ENCODE peak calls at places on chromosomes 7 and 10, in seven cellular contexts. T is WTC11, W is esophagus muscularis mucosa, X is GM20000, J is coronary artery, V is RWPE1, N is IMR-90. M is an unnamed sample.

GRCh38 chr10:114174462-114175190 is 623 bp upstream of the CCDC186 start:
- DNase-seq in T (no peak), W (peak), X (peak), J (no peak), V (peak), N (peak), M (no peak)

GRCh38 chr10:125559210-125559609 is 123.8 kb downstream of the TEX36 start:
- DNase-seq in T (no peak), W (no peak), X (no peak), J (no peak), V (no peak), N (no peak), M (no peak)

GRCh38 chr7:140403878-140404564 is at the start of gene RAB19:
- DNase-seq in T (peak), W (no peak), X (peak), J (no peak), V (peak), N (no peak), M (peak)

GRCh38 chr7:109763611-109764010 is 1193.9 kb downstream of the DNAJB9 start:
- DNase-seq in T (no peak), W (no peak), X (no peak), J (no peak), V (no peak), N (no peak), M (no peak)

GRCh38 chr10:24873281-24873683 is 79.1 kb downstream of the PRTFDC1 start:
- DNase-seq in T (no peak), W (no peak), X (no peak), J (no peak), V (peak), N (peak), M (no peak)

GRCh38 chr7:29289156-29290021 is 94.8 kb downstream of the CHN2 start:
- DNase-seq in T (no peak), W (no peak), X (peak), J (no peak), V (no peak), N (no peak), M (no peak)

GRCh38 chr10:131017566-131018285 is 293.8 kb downstream of the TCERG1L start:
- DNase-seq in T (no peak), W (no peak), X (no peak), J (no peak), V (no peak), N (no peak), M (no peak)

GRCh38 chr10:133056651-133057178 is 31.0 kb upstream of the ADGRA1 start:
- DNase-seq in T (no peak), W (no peak), X (no peak), J (no peak), V (no peak), N (no peak), M (no peak)

GRCh38 chr7:30613366-30614325 is 19.0 kb downstream of the GARS1 start:
- DNase-seq in T (no peak), W (no peak), X (no peak), J (no peak), V (no peak), N (no peak), M (no peak)

GRCh38 chr10:91162495-91163268 is 57.8 kb upstream of the PCGF5 start:
- DNase-seq in T (peak), W (no peak), X (peak), J (peak), V (peak), N (peak), M (peak)

GRCh38 chr7:52956379-52956915 is 79.0 kb upstream of the POM121L12 start:
- DNase-seq in T (no peak), W (no peak), X (no peak), J (no peak), V (no peak), N (no peak), M (no peak)

GRCh38 chr10:3924344-3924743 is 139.3 kb upstream of the KLF6 start:
- DNase-seq in T (no peak), W (no peak), X (no peak), J (no peak), V (peak), N (peak), M (no peak)

GRCh38 chr7:29921404-29922010 is 68.1 kb downstream of the SCRN1 start:
- DNase-seq in T (peak), W (peak), X (peak), J (no peak), V (peak), N (peak), M (peak)

GRCh38 chr10:29917311-29917710 is 142.1 kb downstream of the JCAD start:
- DNase-seq in T (no peak), W (no peak), X (no peak), J (no peak), V (no peak), N (no peak), M (no peak)

GRCh38 chr10:124453965-124454610 is 4.3 kb upstream of the NKX1-2 start:
- DNase-seq in T (no peak), W (no peak), X (no peak), J (no peak), V (no peak), N (no peak), M (no peak)

GRCh38 chr7:107948645-107949442 is 54.1 kb downstream of the LAMB1 start:
- DNase-seq in T (no peak), W (peak), X (no peak), J (no peak), V (peak), N (peak), M (no peak)

GRCh38 chr10:108443636-108444035 is 1279.1 kb upstream of the SORCS1 start:
- DNase-seq in T (no peak), W (peak), X (no peak), J (no peak), V (no peak), N (no peak), M (no peak)

GRCh38 chr10:108434818-108435217 is 1270.3 kb upstream of the SORCS1 start:
- DNase-seq in T (no peak), W (no peak), X (no peak), J (no peak), V (no peak), N (no peak), M (no peak)

DNA sequence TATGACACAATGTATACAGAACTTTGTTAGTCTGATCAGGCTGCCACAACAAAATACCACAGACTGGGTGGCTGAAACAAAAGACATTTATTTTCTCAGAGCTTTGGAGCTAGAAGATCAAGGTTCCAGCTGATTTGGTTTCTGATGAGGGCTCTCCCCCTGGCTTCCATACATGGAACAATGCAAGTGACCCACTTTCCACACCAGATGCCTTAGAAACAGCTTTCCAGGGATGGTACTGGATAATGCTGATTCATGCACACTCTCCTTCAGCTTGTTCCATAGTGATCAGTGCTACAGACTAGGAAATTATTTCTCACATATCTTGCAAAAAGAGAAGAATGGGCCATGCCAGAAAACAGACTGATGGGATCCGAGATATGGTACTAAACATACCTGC is 1274.9 kb upstream of the SORCS1 start:
- DNase-seq in T (no peak), W (no peak), X (no peak), J (no peak), V (no peak), N (no peak), M (no peak)
- TF ChIP-seq CTCF in T (no peak), W (no peak), X (no peak), J (no peak), V (no peak), N (no peak), M (no peak)

GRCh38 chr7:2520131-2520807 is 695 bp downstream of the LFNG start:
- DNase-seq in T (no peak), W (no peak), X (peak), J (no peak), V (no peak), N (no peak), M (no peak)
- TF ChIP-seq CTCF in T (no peak), W (no peak), X (no peak), J (no peak), V (peak), N (no peak), M (peak)

DNA sequence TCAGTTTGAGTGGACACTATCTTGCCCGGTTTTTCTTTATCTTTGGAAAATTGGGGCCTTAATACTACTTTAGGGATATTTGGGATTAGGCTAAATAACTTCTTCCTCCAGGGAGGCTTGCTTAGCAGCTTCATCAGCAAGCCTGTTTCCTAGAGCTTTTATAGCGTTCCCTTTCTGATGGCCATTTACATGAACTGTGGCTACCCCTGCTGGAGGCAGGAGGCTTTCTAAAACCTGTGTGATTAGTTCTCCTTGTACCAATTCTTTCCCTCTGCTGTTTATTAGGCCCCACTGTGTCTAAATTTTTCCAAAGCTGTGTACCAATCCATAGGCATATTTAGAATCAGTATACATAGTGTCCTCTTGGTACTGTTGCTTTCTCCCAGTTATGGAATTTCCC is 61.7 kb upstream of the CNTNAP2 start:
- DNase-seq in T (no peak), W (no peak), X (no peak), J (no peak), V (no peak), N (no peak), M (no peak)
- TF ChIP-seq CTCF in T (no peak), W (no peak), X (no peak), J (no peak), V (no peak), N (no peak), M (no peak)

DNA sequence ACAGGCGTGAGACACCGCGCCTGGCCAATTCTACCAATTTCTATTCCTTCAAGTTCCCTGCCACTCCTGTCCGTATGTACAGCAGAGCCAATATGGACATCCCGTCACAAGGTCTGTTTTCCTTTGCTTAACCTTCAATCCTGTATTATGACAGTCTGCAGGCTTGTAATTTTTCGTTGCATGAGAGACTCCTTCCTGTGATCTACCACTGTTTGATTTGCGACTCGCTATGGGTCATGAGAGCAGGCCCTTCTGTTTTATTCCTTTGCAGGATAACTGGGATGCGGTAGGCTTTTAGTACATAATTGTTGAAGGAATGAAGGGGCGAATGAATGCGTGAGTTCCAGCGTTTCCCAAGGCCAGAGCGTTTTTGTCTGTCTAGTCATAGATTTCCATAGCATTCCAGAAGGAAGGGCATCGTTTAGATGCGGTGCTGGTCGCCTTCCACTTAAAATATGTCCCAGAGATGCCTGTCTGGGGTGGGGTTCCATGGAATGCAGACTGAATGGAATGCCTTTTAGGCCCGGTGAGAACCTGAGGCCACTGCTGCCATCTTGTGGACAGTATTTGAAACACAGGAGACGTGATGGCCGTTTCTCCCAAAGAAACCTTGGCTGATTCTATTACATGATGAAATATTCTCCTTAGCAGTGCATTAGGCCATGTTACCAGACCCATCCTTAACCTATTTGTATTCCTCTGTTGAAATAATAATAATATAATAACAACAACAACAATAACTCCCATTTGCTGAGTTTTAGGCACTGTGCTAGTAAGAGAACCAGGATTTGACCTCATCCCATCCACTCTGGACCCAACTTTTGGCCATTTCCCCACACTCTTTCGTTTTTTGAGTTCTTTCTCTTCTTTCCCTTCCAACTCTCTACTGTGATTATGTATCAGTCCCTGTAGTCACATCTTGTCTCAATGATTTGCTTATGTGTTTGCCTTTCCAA is 193.2 kb downstream of the MYOF start:
- DNase-seq in T (peak), W (no peak), X (peak), J (peak), V (peak), N (peak), M (peak)
- TF ChIP-seq CTCF in T (peak), W (peak), X (peak), J (peak), V (peak), N (peak), M (peak)

DNA sequence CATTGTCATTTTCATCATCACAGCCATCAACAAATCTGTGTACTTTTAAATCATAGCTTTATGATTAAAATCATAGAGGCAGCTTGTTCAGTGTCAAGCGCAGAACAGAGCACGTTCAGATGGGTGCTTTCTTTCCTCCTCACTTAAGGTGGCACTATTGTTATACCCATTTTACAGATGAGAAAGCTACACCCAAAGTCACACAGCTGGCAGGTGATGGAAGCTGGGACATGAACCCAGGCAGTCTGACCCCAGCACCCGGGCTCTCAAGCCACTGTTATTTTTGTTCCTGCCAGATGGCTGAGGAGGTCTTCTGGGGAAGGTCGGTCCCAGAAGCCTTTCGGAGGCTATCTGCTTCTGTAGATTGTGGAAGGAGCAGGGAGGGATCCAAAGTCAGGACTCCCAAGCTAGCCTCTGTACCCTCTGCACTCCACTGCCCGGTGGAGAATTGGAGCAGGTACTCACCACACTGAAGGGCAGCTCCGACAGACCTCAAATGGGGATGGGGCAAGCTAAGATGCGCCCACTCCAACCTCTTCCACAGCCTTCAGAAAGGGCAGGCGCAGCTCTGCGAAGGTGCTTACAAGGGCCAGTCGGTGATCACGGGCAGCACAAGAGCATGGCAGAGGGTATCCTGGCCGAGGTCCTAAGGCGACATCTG is 610 bp downstream of the AVPI1 start:
- DNase-seq in T (no peak), W (no peak), X (no peak), J (no peak), V (no peak), N (no peak), M (no peak)
- TF ChIP-seq CTCF in T (no peak), W (no peak), X (no peak), J (no peak), V (no peak), N (no peak), M (no peak)

DNA sequence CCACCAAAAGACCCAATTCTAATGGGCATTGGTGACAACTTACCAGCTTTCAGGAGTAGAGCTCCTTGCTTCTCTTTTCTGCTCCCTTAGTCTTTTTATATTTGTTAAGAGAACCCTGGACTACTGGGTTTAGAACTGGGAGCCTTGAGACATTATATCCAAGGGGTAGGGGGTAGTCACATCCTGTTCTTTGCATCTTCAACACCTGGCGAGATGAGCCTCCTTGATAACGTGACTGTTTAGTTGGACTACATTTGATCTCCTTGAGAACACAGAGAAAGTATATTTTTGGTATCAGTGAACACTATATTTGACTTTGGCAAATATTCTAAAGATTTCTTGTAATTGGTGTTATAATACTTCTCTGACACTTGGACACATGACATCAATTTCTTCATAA is 9.0 kb upstream of the SMNDC1 start:
- DNase-seq in T (no peak), W (no peak), X (no peak), J (no peak), V (no peak), N (no peak), M (no peak)
- TF ChIP-seq CTCF in T (no peak), W (no peak), X (no peak), J (no peak), V (no peak), N (no peak), M (no peak)

GRCh38 chr10:34080485-34081346 is 734.4 kb downstream of the PARD3 start:
- DNase-seq in T (no peak), W (peak), X (no peak), J (no peak), V (no peak), N (no peak), M (no peak)

GRCh38 chr10:34081347-34081743 is 733.8 kb downstream of the PARD3 start:
- DNase-seq in T (no peak), W (peak), X (no peak), J (no peak), V (no peak), N (no peak), M (no peak)

GRCh38 chr10:34083567-34083966 is 731.5 kb downstream of the PARD3 start:
- DNase-seq in T (no peak), W (no peak), X (no peak), J (no peak), V (no peak), N (no peak), M (no peak)

GRCh38 chr10:34079702-34080484 is 735.2 kb downstream of the PARD3 start:
- DNase-seq in T (no peak), W (no peak), X (no peak), J (no peak), V (no peak), N (no peak), M (no peak)

DNA sequence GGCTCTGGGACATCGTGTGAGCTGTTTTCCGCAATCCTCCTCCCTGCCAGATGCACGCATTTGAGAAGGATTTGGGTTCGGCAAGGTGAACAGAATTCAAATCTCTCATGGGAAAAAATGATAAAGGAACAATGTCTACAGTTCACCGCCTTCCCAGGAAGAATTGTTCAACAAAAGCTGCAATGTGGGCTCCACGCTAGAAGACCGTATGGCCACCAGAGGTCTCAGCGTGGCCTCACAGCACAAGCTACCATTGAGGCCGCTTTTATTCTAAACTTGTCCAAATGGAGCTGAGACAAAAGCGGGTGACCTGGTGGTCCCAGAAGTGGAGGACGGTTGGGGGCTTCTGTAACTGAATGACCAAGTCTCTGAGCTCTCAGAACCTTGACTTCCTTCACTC is 733.1 kb downstream of the PARD3 start:
- DNase-seq in T (no peak), W (peak), X (no peak), J (no peak), V (no peak), N (no peak), M (no peak)
- TF ChIP-seq CTCF in T (no peak), W (no peak), X (no peak), J (no peak), V (no peak), N (peak), M (no peak)

GRCh38 chr7:92781117-92781720 is 55.2 kb downstream of the CDK6 start:
- DNase-seq in T (no peak), W (no peak), X (no peak), J (no peak), V (no peak), N (no peak), M (no peak)
- TF ChIP-seq CTCF in T (no peak), W (no peak), X (no peak), J (no peak), V (no peak), N (no peak), M (no peak)

M was measured in progenitor cell of endocrine pancreas.